ENCODE peak calls at places on chromosome 12, in nine cellular contexts. L, D, G, F, C, I, X, A and P are unnamed samples.

GRCh38 chr12:121796855-121797751 is 3.6 kb upstream of the RHOF start:
- DNase-seq in L (no peak), D (no peak), G (peak; percentile 30), F (peak; percentile 90), C (peak; percentile 88), I (peak; percentile 25), X (peak; percentile 90), A (peak; percentile 96), P (peak; percentile 99)

GRCh38 chr12:123436017-123436964 is at the start of gene RILPL2:
- DNase-seq in L (peak; percentile 94), D (peak; percentile 99), G (peak; percentile 20), F (peak; percentile 91), C (peak; percentile 69), I (peak; percentile 97), X (peak; percentile 89), A (peak; percentile 87), P (peak; percentile 90)

GRCh38 chr12:57518176-57518919 is 2.0 kb downstream of the DDIT3 start:
- DNase-seq in L (no peak), D (no peak), G (no peak), F (peak; percentile 46), C (no peak), I (no peak), X (no peak), A (no peak), P (no peak)

GRCh38 chr12:51821423-51822260 is 26.9 kb downstream of the FIGNL2 start:
- DNase-seq in L (no peak), D (no peak), G (no peak), F (no peak), C (no peak), I (peak; percentile 50), X (no peak), A (no peak), P (no peak)

GRCh38 chr12:5945071-5946008 is at the start of gene ANO2:
- DNase-seq in L (no peak), D (no peak), G (peak; percentile 9), F (peak; percentile 6), C (no peak), I (no peak), X (no peak), A (peak; percentile 73), P (peak; percentile 27)

GRCh38 chr12:124315316-124315924 is 20.5 kb downstream of the RFLNA start:
- DNase-seq in L (no peak), D (no peak), G (no peak), F (no peak), C (no peak), I (no peak), X (no peak), A (no peak), P (no peak)

GRCh38 chr12:41944241-41944640 is 200.4 kb downstream of the GXYLT1 start:
- DNase-seq in L (no peak), D (no peak), G (no peak), F (no peak), C (no peak), I (no peak), X (no peak), A (no peak), P (no peak)

GRCh38 chr12:69107541-69107940 is 131.8 kb upstream of the CPSF6 start:
- DNase-seq in L (no peak), D (no peak), G (no peak), F (no peak), C (no peak), I (no peak), X (no peak), A (no peak), P (no peak)

GRCh38 chr12:27979145-27979544 is 6.6 kb upstream of the PTHLH start:
- DNase-seq in L (no peak), D (no peak), G (no peak), F (no peak), C (no peak), I (no peak), X (no peak), A (no peak), P (no peak)

GRCh38 chr12:75554556-75554880 is 43.1 kb upstream of the KRR1 start:
- DNase-seq in L (no peak), D (no peak), G (no peak), F (peak; percentile 35), C (no peak), I (no peak), X (no peak), A (no peak), P (no peak)

GRCh38 chr12:121860257-121860656 is 1.6 kb upstream of the HPD start:
- DNase-seq in L (no peak), D (no peak), G (no peak), F (no peak), C (no peak), I (no peak), X (no peak), A (no peak), P (no peak)

GRCh38 chr12:124517260-124518050 is 50.0 kb downstream of the NCOR2 start:
- DNase-seq in L (no peak), D (no peak), G (peak; percentile 88), F (peak; percentile 74), C (peak; percentile 52), I (no peak), X (peak; percentile 54), A (peak; percentile 75), P (peak; percentile 74)

GRCh38 chr12:65881348-65881961 is 57.2 kb downstream of the HMGA2 start:
- DNase-seq in L (no peak), D (no peak), G (no peak), F (peak; percentile 84), C (peak; percentile 76), I (no peak), X (no peak), A (peak; percentile 36), P (no peak)

GRCh38 chr12:28795306-28795705 is 353.8 kb upstream of the FAR2 start:
- DNase-seq in L (no peak), D (no peak), G (no peak), F (no peak), C (peak; percentile 15), I (no peak), X (peak; percentile 17), A (no peak), P (no peak)

GRCh38 chr12:43009307-43009706 is 419.8 kb upstream of the PRICKLE1 start:
- DNase-seq in L (no peak), D (no peak), G (no peak), F (peak; percentile 32), C (peak; percentile 26), I (no peak), X (no peak), A (no peak), P (no peak)

GRCh38 chr12:52976574-52977071 is 27.7 kb downstream of the KRT18 start:
- DNase-seq in L (no peak), D (no peak), G (no peak), F (peak; percentile 68), C (peak; percentile 28), I (no peak), X (peak; percentile 26), A (no peak), P (no peak)

GRCh38 chr12:26845057-26845666 is 12.2 kb upstream of the ITPR2 start:
- DNase-seq in L (no peak), D (peak; percentile 54), G (no peak), F (peak; percentile 65), C (peak; percentile 31), I (peak; percentile 42), X (peak; percentile 50), A (peak; percentile 72), P (peak; percentile 76)

GRCh38 chr12:5745251-5745888 is 199.7 kb downstream of the ANO2 start:
- DNase-seq in L (peak; percentile 26), D (peak; percentile 56), G (peak; percentile 17), F (peak; percentile 36), C (peak; percentile 29), I (peak; percentile 72), X (peak; percentile 60), A (peak; percentile 85), P (peak; percentile 86)

GRCh38 chr12:115155665-115156645 is 472.0 kb upstream of the TBX3 start:
- DNase-seq in L (no peak), D (no peak), G (no peak), F (peak; percentile 67), C (peak; percentile 96), I (no peak), X (peak; percentile 99), A (no peak), P (no peak)